ENCODE peak calls at places on chromosomes 4 and X, in seven cellular contexts. V is cardiac fibroblast, X is left lung, G is epithelial cell of esophagus, A is adrenal gland, C is GM23338, L is BJ. Y is an unnamed sample.

GRCh38 chrX:82230013-82230412 is 1028.1 kb downstream of the SH3BGRL start:
- DNase-seq in V (no peak), X (no peak), G (no peak), A (no peak), C (no peak), L (no peak), Y (no peak)

GRCh38 chr4:8240211-8241041 is 29.1 kb upstream of the HTRA3 start:
- DNase-seq in V (no peak), X (peak; percentile 75), G (no peak), A (no peak), C (no peak), L (no peak), Y (no peak)

GRCh38 chr4:39706334-39706733 is 8.4 kb downstream of the UBE2K start:
- DNase-seq in V (peak; percentile 89), X (no peak), G (peak; percentile 79), A (peak; percentile 84), C (no peak), L (peak; percentile 51), Y (no peak)

GRCh38 chr4:116599859-116600258 is 485.5 kb downstream of the TRAM1L1 start:
- DNase-seq in V (no peak), X (peak; percentile 43), G (no peak), A (no peak), C (peak; percentile 52), L (no peak), Y (no peak)

GRCh38 chr4:39037491-39037825 is 5.2 kb upstream of the TMEM156 start:
- DNase-seq in V (peak; percentile 75), X (no peak), G (peak; percentile 84), A (no peak), C (peak; percentile 29), L (no peak), Y (no peak)

GRCh38 chrX:94204524-94204923 is 530.5 kb downstream of the FAM133A start:
- DNase-seq in V (no peak), X (no peak), G (no peak), A (no peak), C (peak; percentile 3), L (no peak), Y (no peak)

GRCh38 chrX:109373468-109373867 is 108.4 kb downstream of the GUCY2F start:
- DNase-seq in V (no peak), X (no peak), G (no peak), A (no peak), C (no peak), L (no peak), Y (no peak)

GRCh38 chrX:65528705-65529340 is 5.8 kb downstream of the LAS1L start:
- DNase-seq in V (peak; percentile 40), X (no peak), G (peak; percentile 22), A (peak; percentile 31), C (peak; percentile 64), L (no peak), Y (no peak)

GRCh38 chr4:185717018-185717726 is 94.8 kb downstream of the SORBS2 start:
- DNase-seq in V (no peak), X (no peak), G (no peak), A (peak; percentile 66), C (no peak), L (no peak), Y (no peak)

GRCh38 chr4:110589297-110589696 is 33.6 kb downstream of the PITX2 start:
- DNase-seq in V (peak; percentile 19), X (no peak), G (no peak), A (no peak), C (no peak), L (no peak), Y (no peak)

GRCh38 chr4:59240030-59240429 is 1960.1 kb upstream of the ADGRL3 start:
- DNase-seq in V (no peak), X (no peak), G (no peak), A (no peak), C (no peak), L (no peak), Y (no peak)

GRCh38 chrX:150625875-150626274 is 57.5 kb downstream of the MTM1 start:
- DNase-seq in V (no peak), X (no peak), G (no peak), A (no peak), C (no peak), L (no peak), Y (no peak)

GRCh38 chr4:183467246-183467645 is 22.8 kb downstream of the CDKN2AIP start:
- DNase-seq in V (no peak), X (no peak), G (no peak), A (no peak), C (no peak), L (no peak), Y (no peak)

GRCh38 chr4:100954048-100954447 is 393.3 kb downstream of the PPP3CA start:
- DNase-seq in V (no peak), X (no peak), G (no peak), A (no peak), C (no peak), L (no peak), Y (no peak)

GRCh38 chrX:39196192-39197102 is 395.2 kb downstream of the MID1IP1 start:
- DNase-seq in V (peak; percentile 72), X (no peak), G (peak; percentile 46), A (no peak), C (peak; percentile 6), L (no peak), Y (peak; percentile 48)
- H3K4me3 ChIP-seq in V (no peak overlapping the region), X (no peak overlapping the region), G (no peak overlapping the region), A (no peak overlapping the region), C (no peak overlapping the region), L (no peak overlapping the region), Y (no peak overlapping the region)

DNA sequence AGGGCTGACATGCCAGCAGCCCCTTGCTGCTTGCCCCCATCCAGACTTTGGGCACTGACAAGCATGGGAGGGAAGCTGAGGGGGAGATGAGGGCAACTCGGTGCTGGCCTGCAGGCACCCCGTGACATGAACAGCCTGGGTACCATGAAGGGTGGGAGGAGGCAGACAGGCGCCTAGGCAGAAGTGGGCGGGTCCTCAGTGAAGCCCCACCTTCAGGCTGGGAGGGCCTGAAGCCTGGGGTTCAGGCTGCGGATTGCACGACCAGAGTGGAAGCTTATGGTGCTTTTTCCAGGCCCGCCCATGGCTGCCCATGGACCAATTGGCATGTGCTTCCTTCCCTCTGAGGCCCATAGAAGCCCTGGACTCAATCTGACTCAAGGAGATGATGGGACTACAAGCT is 354.1 kb downstream of the GRIA2 start:
- DNase-seq in V (no peak), X (no peak), G (no peak), A (no peak), C (no peak), L (no peak), Y (no peak)
- H3K4me3 ChIP-seq in V (no peak overlapping the region), X (no peak overlapping the region), G (no peak overlapping the region), A (no peak overlapping the region), C (no peak overlapping the region), L (no peak overlapping the region), Y (no peak overlapping the region)

DNA sequence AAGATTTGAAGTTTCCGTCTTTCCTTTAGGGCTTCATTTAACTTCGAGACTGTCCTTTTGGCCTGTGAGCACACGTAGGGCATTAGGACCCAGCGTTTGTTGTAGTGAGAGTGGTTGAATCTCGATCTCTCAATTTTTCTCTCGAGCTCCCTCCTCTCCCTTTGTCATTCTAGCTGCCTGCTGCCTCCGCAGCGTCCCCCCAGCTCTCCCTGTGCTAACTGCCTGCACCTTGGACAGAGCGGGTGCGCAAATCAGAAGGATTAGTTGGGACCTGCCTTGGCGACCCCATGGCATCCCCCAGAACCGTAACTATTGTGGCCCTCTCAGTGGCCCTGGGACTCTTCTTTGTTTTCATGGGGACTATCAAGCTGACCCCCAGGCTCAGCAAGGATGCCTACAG is at the start of gene TMEM35A:
- DNase-seq in V (peak; percentile 29), X (no peak), G (no peak), A (no peak), C (peak; percentile 70), L (no peak), Y (no peak)
- H3K4me3 ChIP-seq in V (peak within 1 kb of the TSS; percentile 39), X (peak within 1 kb of the TSS; percentile 11), G (no peak within 1 kb of the TSS), A (no peak within 1 kb of the TSS), C (peak within 1 kb of the TSS; percentile 80), L (peak within 1 kb of the TSS; percentile 41), Y (peak within 1 kb of the TSS; percentile 38)

GRCh38 chrX:45768666-45769065 is 568.0 kb upstream of the DIPK2B start:
- DNase-seq in V (peak; percentile 32), X (no peak), G (no peak), A (no peak), C (no peak), L (no peak), Y (no peak)
- H3K4me3 ChIP-seq in V (peak overlapping the region; percentile 45), X (peak overlapping the region; percentile 31), G (peak overlapping the region; percentile 68), A (no peak overlapping the region), C (no peak overlapping the region), L (peak overlapping the region; percentile 47), Y (peak overlapping the region; percentile 52)

GRCh38 chrX:102745513-102746133 is 25.1 kb downstream of the GPRASP3 start:
- DNase-seq in V (no peak), X (peak; percentile 52), G (no peak), A (peak; percentile 8), C (peak; percentile 72), L (no peak), Y (no peak)
- H3K4me3 ChIP-seq in V (peak overlapping the region; percentile 60), X (peak overlapping the region; percentile 38), G (peak overlapping the region; percentile 48), A (no peak overlapping the region), C (peak overlapping the region; percentile 69), L (peak overlapping the region; percentile 59), Y (peak overlapping the region; percentile 53)

GRCh38 chr4:186839122-186840037 is 115.7 kb upstream of the FAT1 start:
- DNase-seq in V (peak; percentile 82), X (no peak), G (peak; percentile 53), A (no peak), C (no peak), L (peak; percentile 56), Y (no peak)
- H3K4me3 ChIP-seq in V (no peak overlapping the region), X (no peak overlapping the region), G (no peak overlapping the region), A (no peak overlapping the region), C (no peak overlapping the region), L (no peak overlapping the region), Y (no peak overlapping the region)

GRCh38 chrX:131828482-131828881 is 194.6 kb upstream of the STK26 start:
- DNase-seq in V (no peak), X (no peak), G (no peak), A (no peak), C (peak; percentile 32), L (no peak), Y (no peak)

GRCh38 chrX:131830400-131831184 is 192.5 kb upstream of the STK26 start:
- DNase-seq in V (peak; percentile 88), X (no peak), G (peak; percentile 79), A (peak; percentile 76), C (peak; percentile 89), L (no peak), Y (peak; percentile 18)

GRCh38 chrX:131826572-131826971 is 196.5 kb upstream of the STK26 start:
- DNase-seq in V (no peak), X (no peak), G (no peak), A (no peak), C (no peak), L (no peak), Y (no peak)

GRCh38 chrX:131831185-131831520 is 191.9 kb upstream of the STK26 start:
- DNase-seq in V (no peak), X (no peak), G (no peak), A (no peak), C (no peak), L (no peak), Y (no peak)

GRCh38 chrX:131827935-131828334 is 195.2 kb upstream of the STK26 start:
- DNase-seq in V (peak; percentile 43), X (no peak), G (peak; percentile 39), A (no peak), C (peak; percentile 77), L (no peak), Y (no peak)
- H3K4me3 ChIP-seq in V (no peak overlapping the region), X (no peak overlapping the region), G (no peak overlapping the region), A (no peak overlapping the region), C (peak overlapping the region; percentile 74), L (no peak overlapping the region), Y (no peak overlapping the region)